ENCODE peak calls at places on chromosome 11, in nine cellular contexts. Z, K, C, I, F, X, V, H and N are unnamed samples.

GRCh38 chr11:27473017-27473406 is 422 bp upstream of the LGR4 start:
- DNase-seq in F (no peak), K (no peak), H (no peak), X (no peak), C (no peak), V (no peak), I (no peak), Z (no peak), N (no peak)

GRCh38 chr11:13333456-13333957 is 55.9 kb downstream of the BMAL1 start:
- DNase-seq in F (no peak), X (no peak), C (no peak), Z (no peak), I (no peak), H (peak), V (no peak), K (no peak), N (no peak)

GRCh38 chr11:2780850-2781412 is 81.1 kb upstream of the KCNQ1OT1 start:
- DNase-seq in Z (no peak), K (no peak), I (peak), F (no peak), X (no peak), H (no peak), C (no peak), V (peak), N (no peak)

GRCh38 chr11:97902828-97903227 is 1117.9 kb upstream of the CNTN5 start:
- DNase-seq in X (no peak), C (no peak), H (no peak), F (no peak), Z (no peak), K (no peak), V (no peak), I (no peak), N (no peak)

GRCh38 chr11:293293-293851 is 4.4 kb downstream of the PGGHG start:
- DNase-seq in I (peak), C (no peak), V (peak), X (no peak), K (no peak), H (no peak), F (no peak), Z (no peak), N (no peak)

GRCh38 chr11:6703247-6704063 is 20.3 kb upstream of the MRPL17 start:
- DNase-seq in V (no peak), K (no peak), X (peak), F (no peak), C (peak), H (peak), I (no peak), Z (peak), N (peak)

GRCh38 chr11:27239305-27239942 is 123.6 kb downstream of the CCDC34 start:
- DNase-seq in X (peak), Z (peak), H (no peak), I (no peak), F (no peak), C (no peak), V (no peak), K (no peak), N (peak)

GRCh38 chr11:121291896-121292502 is 572 bp upstream of the SC5D start:
- DNase-seq in C (no peak), V (no peak), K (no peak), X (no peak), H (no peak), Z (peak), F (no peak), I (no peak), N (no peak)

GRCh38 chr11:1126491-1126926 is 31.2 kb upstream of the MUC5AC start:
- DNase-seq in K (no peak), Z (no peak), H (no peak), C (no peak), F (no peak), I (peak), X (no peak), V (peak), N (no peak)

GRCh38 chr11:75241036-75241905 is 697 bp downstream of the TPBGL start:
- DNase-seq in X (peak), Z (peak), K (peak), F (peak), H (peak), C (peak), I (peak), V (peak), N (peak)

GRCh38 chr11:11279956-11280689 is 72.9 kb downstream of the CSNK2A3 start:
- DNase-seq in C (no peak), F (peak), Z (no peak), V (no peak), K (no peak), X (no peak), H (no peak), I (no peak), N (no peak)

GRCh38 chr11:28702450-28702790 is 594.2 kb downstream of the METTL15 start:
- DNase-seq in C (no peak), V (no peak), X (no peak), K (no peak), F (no peak), Z (no peak), I (no peak), H (no peak), N (no peak)

GRCh38 chr11:34501500-34501899 is 12.1 kb downstream of the ELF5 start:
- DNase-seq in I (no peak), C (no peak), F (no peak), H (peak), K (no peak), Z (peak), V (no peak), X (peak), N (peak)

GRCh38 chr11:73797457-73797856 is 9.8 kb downstream of the MRPL48 start:
- DNase-seq in H (no peak), F (no peak), C (no peak), V (no peak), Z (no peak), I (no peak), K (no peak), X (no peak), N (no peak)

GRCh38 chr11:127054153-127054552 is 53.6 kb upstream of the KIRREL3 start:
- DNase-seq in K (no peak), I (no peak), F (no peak), X (no peak), V (no peak), H (no peak), Z (no peak), C (no peak), N (no peak)

GRCh38 chr11:71340076-71340606 is 87.8 kb upstream of the SHANK2 start:
- DNase-seq in V (no peak), K (no peak), F (no peak), I (peak), C (no peak), X (no peak), H (no peak), Z (no peak), N (no peak)

GRCh38 chr11:113387605-113388211 is at the start of gene ANKK1:
- DNase-seq in F (no peak), I (no peak), C (peak), X (no peak), H (peak), Z (no peak), V (no peak), K (no peak), N (peak)

GRCh38 chr11:36465449-36466163 is 44.5 kb downstream of the TRAF6 start:
- DNase-seq in I (no peak), F (no peak), H (no peak), Z (peak), V (no peak), C (no peak), K (no peak), X (peak), N (peak)

GRCh38 chr11:86292912-86293606 is 9.0 kb upstream of the HIKESHI start:
- DNase-seq in Z (no peak), V (no peak), K (peak), X (no peak), F (no peak), C (no peak), I (no peak), H (no peak), N (no peak)

GRCh38 chr11:74169736-74170458 is 905 bp downstream of the C2CD3 start:
- DNase-seq in V (no peak), Z (no peak), K (no peak), H (no peak), C (no peak), F (no peak), X (no peak), I (no peak), N (no peak)

GRCh38 chr11:70757241-70757640 is 358.9 kb downstream of the CTTN start:
- DNase-seq in H (no peak), V (no peak), F (no peak), C (no peak), X (no peak), Z (no peak), I (no peak), K (no peak), N (no peak)

GRCh38 chr11:80441821-80442220 is 1001.0 kb upstream of the TENM4 start:
- DNase-seq in Z (no peak), K (no peak), I (no peak), C (no peak), H (no peak), V (no peak), X (no peak), F (no peak), N (no peak)

GRCh38 chr11:57321996-57322880 is 2.5 kb downstream of the TNKS1BP1 start:
- DNase-seq in C (peak), H (peak), Z (peak), K (no peak), V (peak), X (peak), F (peak), I (peak), N (peak)

GRCh38 chr11:2313051-2313951 is 11.5 kb downstream of the TSPAN32 start:
- DNase-seq in K (no peak), C (no peak), H (no peak), I (peak), V (no peak), X (no peak), Z (no peak), F (no peak), N (no peak)

GRCh38 chr11:133947298-133947905 is 9.4 kb downstream of the IGSF9B start:
- DNase-seq in Z (peak), H (peak), V (peak), I (peak), K (peak), X (no peak), C (peak), F (no peak), N (peak)

GRCh38 chr11:17803751-17804334 is 69.3 kb downstream of the KCNC1 start:
- DNase-seq in I (no peak), V (no peak), H (no peak), C (no peak), F (no peak), X (no peak), K (no peak), Z (no peak), N (no peak)

GRCh38 chr11:19519912-19520641 is 192.6 kb upstream of the NAV2 start:
- DNase-seq in I (no peak), H (no peak), X (no peak), Z (peak), F (no peak), C (peak), K (no peak), V (no peak), N (no peak)

GRCh38 chr11:41309716-41310115 is 149.7 kb downstream of the LRRC4C start:
- DNase-seq in H (no peak), V (no peak), K (no peak), F (no peak), X (no peak), C (no peak), Z (no peak), I (no peak), N (no peak)

GRCh38 chr11:2250485-2250884 is 19.9 kb downstream of the ASCL2 start:
- DNase-seq in K (no peak), I (no peak), X (no peak), V (no peak), H (no peak), F (no peak), C (no peak), Z (no peak), N (no peak)

GRCh38 chr11:69683764-69684333 is 8.7 kb upstream of the LTO1 start:
- DNase-seq in H (peak), I (peak), Z (peak), F (no peak), V (no peak), C (no peak), K (no peak), X (no peak), N (no peak)

GRCh38 chr11:107370390-107370789 is 87.2 kb downstream of the CWF19L2 start:
- DNase-seq in Z (peak), I (no peak), V (no peak), H (no peak), X (peak), K (no peak), F (no peak), C (no peak), N (peak)

GRCh38 chr11:117815262-117815803 is 9.2 kb downstream of the FXYD2 start:
- DNase-seq in H (no peak), K (peak), X (no peak), F (no peak), Z (no peak), V (peak), I (no peak), C (no peak), N (no peak)

GRCh38 chr11:118820412-118821357 is 29.7 kb upstream of the DDX6 start:
- DNase-seq in V (peak), H (no peak), Z (no peak), C (no peak), X (no peak), F (peak), I (peak), K (no peak), N (no peak)

GRCh38 chr11:7635137-7635536 is 38.2 kb downstream of the CYB5R2 start:
- DNase-seq in V (no peak), K (no peak), F (no peak), C (no peak), H (no peak), X (no peak), Z (peak), I (no peak), N (no peak)

GRCh38 chr11:17883946-17884345 is 128.9 kb downstream of the SERGEF start:
- DNase-seq in X (no peak), K (no peak), I (no peak), V (peak), Z (no peak), H (no peak), C (no peak), F (no peak), N (no peak)

GRCh38 chr11:104781719-104782376 is 116.4 kb downstream of the CASP12 start:
- DNase-seq in H (no peak), F (no peak), Z (no peak), I (no peak), V (no peak), X (no peak), K (no peak), C (no peak), N (no peak)

GRCh38 chr11:107705027-107705426 is 6.8 kb downstream of the SLN start:
- DNase-seq in C (no peak), F (no peak), H (no peak), V (no peak), Z (peak), X (peak), K (no peak), I (no peak), N (peak)